ENCODE peak calls at places on chromosomes 5 and 9, in seven cellular contexts. One of them, this sample, is unnamed.

GRCh38 chr5:17833336-17833735 is 199.1 kb downstream of the TAF11L14 start:
- DNase-seq in suprapubic skin: no peak
- DNase-seq in A549: no peak
- DNase-seq in body of pancreas: no peak
- DNase-seq in IMR-90: peak
- DNase-seq in endothelial cell of umbilical vein: peak
- DNase-seq in spleen: no peak
- DNase-seq in this sample: no peak

GRCh38 chr5:72955143-72955767 is 586 bp upstream of the FCHO2 start:
- DNase-seq in suprapubic skin: peak
- DNase-seq in A549: no peak
- DNase-seq in body of pancreas: peak
- DNase-seq in IMR-90: no peak
- DNase-seq in endothelial cell of umbilical vein: no peak
- DNase-seq in spleen: no peak
- DNase-seq in this sample: peak

GRCh38 chr9:14096182-14096922 is 217.6 kb downstream of the NFIB start:
- DNase-seq in suprapubic skin: no peak
- DNase-seq in A549: peak
- DNase-seq in body of pancreas: peak
- DNase-seq in IMR-90: peak
- DNase-seq in endothelial cell of umbilical vein: peak
- DNase-seq in spleen: no peak
- DNase-seq in this sample: no peak

GRCh38 chr9:19146441-19146840 is 19.1 kb upstream of the PLIN2 start:
- DNase-seq in suprapubic skin: no peak
- DNase-seq in A549: no peak
- DNase-seq in body of pancreas: no peak
- DNase-seq in IMR-90: no peak
- DNase-seq in endothelial cell of umbilical vein: no peak
- DNase-seq in spleen: peak
- DNase-seq in this sample: no peak

GRCh38 chr5:81922790-81923398 is 48.9 kb upstream of the ATG10 start:
- DNase-seq in suprapubic skin: no peak
- DNase-seq in A549: no peak
- DNase-seq in body of pancreas: no peak
- DNase-seq in IMR-90: no peak
- DNase-seq in endothelial cell of umbilical vein: no peak
- DNase-seq in spleen: no peak
- DNase-seq in this sample: no peak

GRCh38 chr5:60719329-60719728 is 19.4 kb upstream of the DEPDC1B start:
- DNase-seq in suprapubic skin: no peak
- DNase-seq in A549: no peak
- DNase-seq in body of pancreas: no peak
- DNase-seq in IMR-90: no peak
- DNase-seq in endothelial cell of umbilical vein: no peak
- DNase-seq in spleen: no peak
- DNase-seq in this sample: no peak

GRCh38 chr5:171593401-171593800 is 174.0 kb downstream of the FGF18 start:
- DNase-seq in suprapubic skin: no peak
- DNase-seq in A549: no peak
- DNase-seq in body of pancreas: no peak
- DNase-seq in IMR-90: no peak
- DNase-seq in endothelial cell of umbilical vein: no peak
- DNase-seq in spleen: no peak
- DNase-seq in this sample: no peak

GRCh38 chr5:74034738-74035137 is 408.7 kb downstream of the ARHGEF28 start:
- DNase-seq in suprapubic skin: no peak
- DNase-seq in A549: no peak
- DNase-seq in body of pancreas: no peak
- DNase-seq in IMR-90: peak
- DNase-seq in endothelial cell of umbilical vein: no peak
- DNase-seq in spleen: no peak
- DNase-seq in this sample: no peak

GRCh38 chr5:126527892-126528291 is 67.1 kb downstream of the ALDH7A1 start:
- DNase-seq in suprapubic skin: no peak
- DNase-seq in A549: no peak
- DNase-seq in body of pancreas: no peak
- DNase-seq in IMR-90: peak
- DNase-seq in endothelial cell of umbilical vein: no peak
- DNase-seq in spleen: no peak
- DNase-seq in this sample: no peak

GRCh38 chr5:71789746-71790145 is 70.7 kb downstream of the CARTPT start:
- DNase-seq in suprapubic skin: no peak
- DNase-seq in A549: no peak
- DNase-seq in body of pancreas: no peak
- DNase-seq in IMR-90: no peak
- DNase-seq in endothelial cell of umbilical vein: no peak
- DNase-seq in spleen: no peak
- DNase-seq in this sample: no peak

GRCh38 chr5:39353714-39354399 is 10.4 kb downstream of the C9 start:
- DNase-seq in suprapubic skin: no peak
- DNase-seq in A549: no peak
- DNase-seq in body of pancreas: no peak
- DNase-seq in IMR-90: no peak
- DNase-seq in endothelial cell of umbilical vein: no peak
- DNase-seq in spleen: no peak
- DNase-seq in this sample: no peak

GRCh38 chr9:98575379-98576346 is 133.1 kb downstream of the GABBR2 start:
- DNase-seq in suprapubic skin: no peak
- DNase-seq in A549: no peak
- DNase-seq in body of pancreas: no peak
- DNase-seq in IMR-90: peak
- DNase-seq in endothelial cell of umbilical vein: no peak
- DNase-seq in spleen: peak
- DNase-seq in this sample: no peak

GRCh38 chr5:56610093-56610698 is 205.2 kb upstream of the MAP3K1 start:
- DNase-seq in suprapubic skin: no peak
- DNase-seq in A549: no peak
- DNase-seq in body of pancreas: no peak
- DNase-seq in IMR-90: no peak
- DNase-seq in endothelial cell of umbilical vein: no peak
- DNase-seq in spleen: no peak
- DNase-seq in this sample: no peak

GRCh38 chr9:18606831-18607230 is 132.9 kb downstream of the ADAMTSL1 start:
- DNase-seq in suprapubic skin: no peak
- DNase-seq in A549: no peak
- DNase-seq in body of pancreas: no peak
- DNase-seq in IMR-90: peak
- DNase-seq in endothelial cell of umbilical vein: peak
- DNase-seq in spleen: no peak
- DNase-seq in this sample: no peak

GRCh38 chr5:11595045-11595444 is 309.2 kb downstream of the CTNND2 start:
- DNase-seq in suprapubic skin: no peak
- DNase-seq in A549: no peak
- DNase-seq in body of pancreas: peak
- DNase-seq in IMR-90: no peak
- DNase-seq in endothelial cell of umbilical vein: no peak
- DNase-seq in spleen: no peak
- DNase-seq in this sample: no peak

GRCh38 chr5:91272858-91273257 is 110.3 kb downstream of the ARRDC3 start:
- DNase-seq in suprapubic skin: no peak
- DNase-seq in A549: no peak
- DNase-seq in body of pancreas: no peak
- DNase-seq in IMR-90: peak
- DNase-seq in endothelial cell of umbilical vein: no peak
- DNase-seq in spleen: no peak
- DNase-seq in this sample: no peak

GRCh38 chr9:37511006-37511714 is 25.4 kb downstream of the POLR1E start:
- DNase-seq in suprapubic skin: no peak
- DNase-seq in A549: no peak
- DNase-seq in body of pancreas: no peak
- DNase-seq in IMR-90: no peak
- DNase-seq in endothelial cell of umbilical vein: no peak
- DNase-seq in spleen: no peak
- DNase-seq in this sample: no peak

GRCh38 chr5:110840347-110840960 is 101.6 kb downstream of the SLC25A46 start:
- DNase-seq in suprapubic skin: no peak
- DNase-seq in A549: no peak
- DNase-seq in body of pancreas: no peak
- DNase-seq in IMR-90: no peak
- DNase-seq in endothelial cell of umbilical vein: no peak
- DNase-seq in spleen: no peak
- DNase-seq in this sample: no peak

DNA sequence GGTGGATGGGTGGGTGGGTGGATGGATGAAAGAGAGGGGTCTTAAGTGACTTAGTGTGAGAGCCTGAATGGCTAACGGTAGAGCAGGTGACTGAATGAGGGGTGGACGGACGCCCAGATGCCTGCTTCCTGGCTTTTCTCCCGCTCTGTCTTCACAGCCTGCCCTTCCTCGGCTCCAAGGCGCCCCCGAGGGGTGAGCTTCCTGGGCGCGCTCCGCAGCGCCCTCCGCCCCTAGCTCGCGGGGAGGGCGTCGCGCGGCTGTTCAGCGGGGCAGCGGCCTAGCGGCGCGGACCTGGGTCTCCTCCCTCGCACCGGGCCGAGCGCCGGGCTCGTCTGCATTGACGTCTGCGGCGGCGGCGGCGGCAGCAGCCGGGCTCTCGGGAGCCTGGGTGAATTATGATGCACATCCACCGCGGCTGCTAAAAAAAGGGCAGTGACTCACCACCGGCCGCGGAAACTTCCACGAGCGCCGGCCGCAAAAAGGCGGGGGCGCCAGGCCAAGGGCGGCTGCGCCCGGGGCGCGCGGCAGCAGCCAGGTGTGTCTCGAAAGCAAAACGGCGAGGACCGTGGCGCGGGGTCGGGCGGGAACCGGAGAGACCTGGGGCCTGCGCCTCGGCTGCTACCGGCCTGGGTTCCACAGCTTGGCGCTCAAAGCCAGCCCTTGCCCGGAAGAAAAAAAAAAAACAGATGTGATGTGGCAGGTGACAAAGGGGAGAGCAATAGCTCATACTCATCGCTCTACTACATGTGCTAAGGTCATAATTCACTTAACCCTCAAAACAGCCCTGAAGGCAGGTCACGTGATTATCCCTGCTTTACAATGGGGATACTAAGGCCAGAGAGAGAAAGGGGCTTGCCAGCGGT is 143.0 kb upstream of the ADRA1B start:
- DNase-seq in suprapubic skin: peak
- DNase-seq in A549: peak
- DNase-seq in body of pancreas: peak
- DNase-seq in IMR-90: peak
- DNase-seq in endothelial cell of umbilical vein: peak
- DNase-seq in spleen: peak
- DNase-seq in this sample: peak
- TF ChIP-seq POLR2A in suprapubic skin: no peak
- TF ChIP-seq POLR2A in A549: peak
- TF ChIP-seq POLR2A in body of pancreas: no peak
- TF ChIP-seq POLR2A in IMR-90: peak
- TF ChIP-seq POLR2A in endothelial cell of umbilical vein: no peak
- TF ChIP-seq POLR2A in spleen: no peak
- TF ChIP-seq POLR2A in this sample: no peak

DNA sequence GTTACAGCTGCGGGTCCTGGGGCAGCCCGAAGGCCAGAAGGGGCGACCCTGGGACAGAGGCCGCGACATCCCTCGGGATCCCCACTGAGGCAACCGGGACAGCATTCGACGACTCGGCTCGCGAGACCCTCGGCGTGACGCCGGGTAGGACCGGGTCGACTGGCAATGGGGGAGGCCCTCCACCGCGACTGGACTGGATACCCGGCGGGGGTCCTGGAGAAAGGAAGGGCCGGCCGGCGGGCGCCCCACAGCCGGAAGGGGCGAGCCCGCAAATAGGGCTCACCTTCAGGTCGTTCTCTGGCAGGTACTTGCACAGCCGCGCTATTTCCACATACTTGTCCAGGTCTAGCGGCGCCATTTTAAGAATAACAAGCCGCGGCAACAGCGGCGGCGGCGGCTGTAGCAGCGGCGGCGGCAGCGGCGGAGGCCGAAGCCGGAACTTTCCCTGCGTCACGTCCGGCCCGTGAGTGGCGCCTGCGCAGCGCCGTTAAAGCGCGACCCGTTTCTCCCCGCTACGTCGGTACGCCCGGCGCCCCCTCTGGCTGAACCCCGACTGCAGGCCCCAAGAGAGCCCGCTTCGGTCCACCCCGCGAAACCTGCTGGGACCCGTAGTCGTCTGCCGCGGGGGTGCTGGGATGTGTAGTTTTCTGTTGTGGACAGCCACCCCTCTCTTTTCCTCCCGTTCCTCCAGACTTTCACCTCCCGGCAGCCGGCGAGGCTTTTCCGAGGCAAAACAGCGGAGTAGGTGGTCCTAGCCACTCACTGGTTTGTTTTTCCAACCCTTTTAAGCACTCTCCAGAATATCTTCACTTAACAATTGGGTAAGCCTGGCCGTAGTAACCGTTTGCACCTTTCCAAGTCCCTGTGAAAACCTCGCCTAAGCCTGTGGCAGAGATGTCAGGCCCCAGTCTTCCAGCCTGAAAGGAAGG is at the start of gene PPP6C:
- DNase-seq in suprapubic skin: peak
- DNase-seq in A549: peak
- DNase-seq in body of pancreas: peak
- DNase-seq in IMR-90: peak
- DNase-seq in endothelial cell of umbilical vein: peak
- DNase-seq in spleen: peak
- DNase-seq in this sample: peak
- TF ChIP-seq POLR2A in suprapubic skin: peak
- TF ChIP-seq POLR2A in A549: peak
- TF ChIP-seq POLR2A in body of pancreas: peak
- TF ChIP-seq POLR2A in IMR-90: peak
- TF ChIP-seq POLR2A in endothelial cell of umbilical vein: peak
- TF ChIP-seq POLR2A in spleen: no peak
- TF ChIP-seq POLR2A in this sample: peak

GRCh38 chr9:124859803-124860581 is 1.8 kb downstream of the RPL35 start:
- DNase-seq in suprapubic skin: no peak
- DNase-seq in A549: no peak
- DNase-seq in body of pancreas: no peak
- DNase-seq in IMR-90: no peak
- DNase-seq in endothelial cell of umbilical vein: no peak
- DNase-seq in spleen: no peak
- DNase-seq in this sample: no peak
- TF ChIP-seq POLR2A in suprapubic skin: no peak
- TF ChIP-seq POLR2A in A549: no peak
- TF ChIP-seq POLR2A in body of pancreas: no peak
- TF ChIP-seq POLR2A in IMR-90: no peak
- TF ChIP-seq POLR2A in endothelial cell of umbilical vein: no peak
- TF ChIP-seq POLR2A in spleen: no peak
- TF ChIP-seq POLR2A in this sample: no peak

DNA sequence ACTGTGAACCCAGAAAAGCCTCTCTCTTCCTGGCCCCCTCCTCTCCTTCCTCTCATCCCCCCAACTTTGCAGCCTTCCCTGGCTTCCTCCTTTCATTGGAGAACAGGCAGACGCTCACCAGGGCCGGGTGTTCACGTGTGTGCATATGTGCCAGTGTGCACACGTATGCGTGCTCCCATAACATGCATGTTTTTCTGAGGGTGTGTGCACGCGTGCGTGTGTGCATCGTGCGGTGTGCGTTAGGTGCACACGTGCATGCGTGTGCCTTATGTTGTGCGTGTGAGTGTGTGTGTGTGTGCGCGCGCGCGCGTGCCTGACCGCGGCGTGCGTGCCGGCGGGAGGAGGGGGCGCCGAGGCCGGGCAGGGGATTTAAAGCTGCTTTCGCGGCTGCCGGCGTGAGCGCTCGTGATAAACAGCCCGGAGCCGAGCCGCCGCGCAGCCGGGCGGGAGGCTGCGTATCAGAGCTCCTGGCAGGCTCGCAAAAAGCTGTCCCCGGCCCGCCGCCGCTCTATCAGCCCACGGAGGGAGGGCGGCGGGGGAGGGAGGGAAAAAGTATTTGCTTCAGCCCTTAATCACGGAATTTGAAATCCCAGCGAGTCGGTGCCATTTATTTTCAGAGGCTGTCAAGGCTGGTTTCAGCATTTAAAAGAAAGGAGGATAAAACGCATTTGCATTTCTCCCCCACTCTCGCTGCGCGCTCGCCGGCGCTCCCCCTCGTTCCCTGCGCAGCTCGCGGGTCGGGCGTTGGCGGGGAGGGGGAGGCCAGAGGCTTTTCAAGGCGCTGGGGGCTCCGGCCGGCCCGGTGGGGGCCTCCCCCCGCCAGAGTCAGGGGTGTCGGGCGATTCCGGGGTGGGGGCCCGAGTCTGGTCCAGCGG is 183.9 kb downstream of the C9orf50 start:
- DNase-seq in suprapubic skin: no peak
- DNase-seq in A549: no peak
- DNase-seq in body of pancreas: peak
- DNase-seq in IMR-90: peak
- DNase-seq in endothelial cell of umbilical vein: peak
- DNase-seq in spleen: no peak
- DNase-seq in this sample: peak
- TF ChIP-seq POLR2A in suprapubic skin: no peak
- TF ChIP-seq POLR2A in A549: no peak
- TF ChIP-seq POLR2A in body of pancreas: peak
- TF ChIP-seq POLR2A in IMR-90: no peak
- TF ChIP-seq POLR2A in endothelial cell of umbilical vein: no peak
- TF ChIP-seq POLR2A in spleen: no peak
- TF ChIP-seq POLR2A in this sample: no peak